ENCODE peak calls at places on chromosomes 5 and 9, in five cellular contexts. One of them, this sample, is unnamed.

GRCh38 chr9:68851657-68852056 is 146.6 kb downstream of the PIP5K1B start:
- DNase-seq in colonic mucosa: no peak
- DNase-seq in K562: no peak
- DNase-seq in upper lobe of left lung: no peak
- DNase-seq in upper lobe of right lung: no peak
- DNase-seq in this sample: no peak

GRCh38 chr5:1762121-1762877 is 37.3 kb downstream of the MRPL36 start:
- DNase-seq in colonic mucosa: no peak
- DNase-seq in upper lobe of right lung: peak; percentile 46
- DNase-seq in K562: no peak
- DNase-seq in upper lobe of left lung: no peak
- DNase-seq in this sample: no peak

GRCh38 chr5:16160706-16161105 is 18.9 kb downstream of the MARCHF11 start:
- DNase-seq in upper lobe of right lung: no peak
- DNase-seq in upper lobe of left lung: no peak
- DNase-seq in K562: peak; percentile 72
- DNase-seq in colonic mucosa: peak; percentile 39
- DNase-seq in this sample: no peak

GRCh38 chr9:266228-266627 is 51.6 kb downstream of the DOCK8 start:
- DNase-seq in colonic mucosa: no peak
- DNase-seq in upper lobe of right lung: no peak
- DNase-seq in upper lobe of left lung: no peak
- DNase-seq in K562: no peak
- DNase-seq in this sample: no peak

GRCh38 chr9:126722252-126722921 is 82.5 kb upstream of the ZBTB43 start:
- DNase-seq in K562: peak; percentile 85
- DNase-seq in upper lobe of right lung: peak; percentile 95
- DNase-seq in upper lobe of left lung: peak; percentile 95
- DNase-seq in colonic mucosa: peak; percentile 78
- DNase-seq in this sample: peak; percentile 36

GRCh38 chr5:79346420-79346824 is 110.5 kb downstream of the JMY start:
- DNase-seq in upper lobe of left lung: no peak
- DNase-seq in colonic mucosa: no peak
- DNase-seq in upper lobe of right lung: no peak
- DNase-seq in K562: peak; percentile 65
- DNase-seq in this sample: no peak

GRCh38 chr5:75756191-75756590 is 39.0 kb upstream of the POC5 start:
- DNase-seq in colonic mucosa: no peak
- DNase-seq in upper lobe of right lung: no peak
- DNase-seq in K562: no peak
- DNase-seq in upper lobe of left lung: no peak
- DNase-seq in this sample: no peak

GRCh38 chr9:116798521-116798920 is 111.4 kb downstream of the TRIM32 start:
- DNase-seq in colonic mucosa: no peak
- DNase-seq in upper lobe of right lung: no peak
- DNase-seq in K562: no peak
- DNase-seq in upper lobe of left lung: no peak
- DNase-seq in this sample: no peak

GRCh38 chr5:120124961-120125360 is 339.1 kb upstream of the PRR16 start:
- DNase-seq in upper lobe of left lung: no peak
- DNase-seq in colonic mucosa: no peak
- DNase-seq in upper lobe of right lung: no peak
- DNase-seq in K562: no peak
- DNase-seq in this sample: no peak

DNA sequence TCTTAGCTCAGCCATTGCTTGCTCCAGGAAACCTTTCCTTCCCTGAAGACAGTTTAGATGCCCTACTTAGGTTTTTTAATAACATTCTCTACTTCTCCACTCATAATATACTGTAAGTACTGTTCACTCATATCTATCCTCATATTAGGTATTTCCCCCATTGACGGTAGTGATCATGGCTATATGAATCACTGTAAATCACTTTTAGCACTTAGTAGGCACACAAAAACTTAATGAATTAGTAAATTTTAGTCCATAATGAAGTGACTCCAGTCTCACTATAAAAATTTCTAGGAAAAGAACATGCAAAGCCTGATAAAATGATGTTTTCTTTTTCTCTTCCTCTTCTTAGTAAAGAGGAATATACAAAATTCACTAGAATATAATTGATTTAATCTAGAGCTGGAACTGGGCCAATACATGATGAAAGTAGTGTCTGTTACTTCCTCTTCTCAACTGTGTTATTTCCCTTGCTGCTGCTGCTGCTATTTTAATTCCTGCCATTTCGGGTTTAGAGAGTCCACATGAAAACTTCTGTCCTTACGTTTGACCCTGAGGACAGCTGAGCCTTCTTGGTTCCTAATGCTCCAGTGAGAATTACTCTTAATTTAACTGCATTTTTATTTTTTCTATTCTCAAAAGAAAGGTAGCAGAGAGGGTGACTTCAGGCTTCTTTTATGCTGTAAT is 73.5 kb downstream of the LNPEP start:
- DNase-seq in upper lobe of left lung: no peak
- DNase-seq in upper lobe of right lung: no peak
- DNase-seq in colonic mucosa: no peak
- DNase-seq in K562: peak; percentile 40
- DNase-seq in this sample: no peak
- H3K27ac ChIP-seq in upper lobe of left lung: no peak overlapping the region
- H3K27ac ChIP-seq in upper lobe of right lung: peak overlapping the region; percentile 31
- H3K27ac ChIP-seq in colonic mucosa: no peak overlapping the region
- H3K27ac ChIP-seq in K562: peak overlapping the region; percentile 69
- H3K27ac ChIP-seq in this sample: no peak overlapping the region

GRCh38 chr9:109454041-109454440 is 44.1 kb downstream of the PTPN3 start:
- DNase-seq in upper lobe of left lung: no peak
- DNase-seq in K562: no peak
- DNase-seq in upper lobe of right lung: no peak
- DNase-seq in colonic mucosa: no peak
- DNase-seq in this sample: no peak

GRCh38 chr9:109451311-109452025 is 46.6 kb downstream of the PTPN3 start:
- DNase-seq in upper lobe of left lung: no peak
- DNase-seq in K562: no peak
- DNase-seq in upper lobe of right lung: no peak
- DNase-seq in colonic mucosa: no peak
- DNase-seq in this sample: no peak

GRCh38 chr9:109454601-109455155 is 43.4 kb downstream of the PTPN3 start:
- DNase-seq in colonic mucosa: no peak
- DNase-seq in upper lobe of right lung: no peak
- DNase-seq in upper lobe of left lung: no peak
- DNase-seq in K562: no peak
- DNase-seq in this sample: no peak

GRCh38 chr9:109453210-109453842 is 44.8 kb downstream of the PTPN3 start:
- DNase-seq in upper lobe of left lung: no peak
- DNase-seq in colonic mucosa: no peak
- DNase-seq in K562: no peak
- DNase-seq in upper lobe of right lung: no peak
- DNase-seq in this sample: no peak

GRCh38 chr9:109452761-109453160 is 45.3 kb downstream of the PTPN3 start:
- DNase-seq in colonic mucosa: no peak
- DNase-seq in K562: no peak
- DNase-seq in upper lobe of right lung: no peak
- DNase-seq in upper lobe of left lung: no peak
- DNase-seq in this sample: no peak
- H3K27ac ChIP-seq in colonic mucosa: no peak overlapping the region
- H3K27ac ChIP-seq in K562: no peak overlapping the region
- H3K27ac ChIP-seq in upper lobe of right lung: no peak overlapping the region
- H3K27ac ChIP-seq in upper lobe of left lung: no peak overlapping the region
- H3K27ac ChIP-seq in this sample: peak overlapping the region; percentile 40

DNA sequence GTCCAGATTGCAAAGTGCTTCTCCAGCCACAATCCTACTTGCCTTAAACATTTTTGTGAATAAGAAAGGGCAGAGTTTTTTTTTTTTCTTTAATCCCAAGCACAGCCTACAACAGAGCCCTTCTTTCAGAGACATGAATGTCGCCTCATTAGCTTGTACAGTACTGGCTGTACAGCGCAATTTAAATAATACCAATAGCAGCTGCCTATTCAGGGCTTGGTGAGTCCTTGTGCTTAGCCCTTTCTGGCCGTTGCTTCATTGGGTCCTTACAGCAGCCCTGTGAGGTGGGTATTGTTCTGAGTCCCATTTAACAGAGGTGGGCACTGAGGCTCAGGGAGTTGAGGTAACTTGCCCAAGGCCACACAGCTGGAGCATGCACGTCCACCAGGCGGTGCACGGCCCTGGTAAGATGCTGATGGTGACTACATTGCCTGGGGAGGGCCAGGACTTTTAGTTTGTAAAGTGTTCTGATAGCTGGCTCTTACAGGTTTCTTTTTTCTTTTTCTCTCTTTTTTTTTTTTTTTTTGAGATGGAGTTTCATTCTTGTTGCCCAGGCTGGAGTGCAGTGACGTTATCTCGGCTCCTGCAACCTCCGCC is 23.2 kb downstream of the NDST1 start:
- DNase-seq in K562: no peak
- DNase-seq in upper lobe of right lung: no peak
- DNase-seq in colonic mucosa: no peak
- DNase-seq in upper lobe of left lung: no peak
- DNase-seq in this sample: no peak
- H3K27ac ChIP-seq in K562: no peak overlapping the region
- H3K27ac ChIP-seq in upper lobe of right lung: no peak overlapping the region
- H3K27ac ChIP-seq in colonic mucosa: no peak overlapping the region
- H3K27ac ChIP-seq in upper lobe of left lung: no peak overlapping the region
- H3K27ac ChIP-seq in this sample: no peak overlapping the region

DNA sequence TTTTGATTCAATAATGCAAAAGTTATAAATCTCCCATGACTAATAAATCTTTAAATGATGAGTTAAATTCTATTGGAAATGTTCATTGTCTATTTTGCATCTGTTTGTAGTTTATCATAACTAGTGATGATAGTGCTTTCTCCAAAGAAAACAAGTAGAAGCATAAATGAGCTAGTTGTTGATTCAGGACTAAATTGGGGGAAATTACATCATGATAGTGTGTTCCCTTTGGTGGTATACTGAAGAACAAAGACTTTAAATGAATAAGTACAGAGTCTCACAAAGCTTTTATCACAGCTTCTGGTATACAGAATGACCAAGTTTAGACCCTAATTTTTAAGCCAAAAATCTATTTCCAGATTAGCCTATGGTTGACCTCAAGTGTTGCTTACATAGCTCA is 173.8 kb downstream of the MCTP1 start:
- DNase-seq in upper lobe of left lung: no peak
- DNase-seq in upper lobe of right lung: no peak
- DNase-seq in K562: no peak
- DNase-seq in colonic mucosa: no peak
- DNase-seq in this sample: no peak
- H3K27ac ChIP-seq in upper lobe of left lung: no peak overlapping the region
- H3K27ac ChIP-seq in upper lobe of right lung: no peak overlapping the region
- H3K27ac ChIP-seq in K562: no peak overlapping the region
- H3K27ac ChIP-seq in colonic mucosa: no peak overlapping the region
- H3K27ac ChIP-seq in this sample: no peak overlapping the region

GRCh38 chr9:128139621-128140020 is 9.6 kb upstream of the LCN2 start:
- DNase-seq in K562: no peak
- DNase-seq in upper lobe of right lung: no peak
- DNase-seq in upper lobe of left lung: no peak
- DNase-seq in colonic mucosa: no peak
- DNase-seq in this sample: no peak
- H3K27ac ChIP-seq in K562: no peak overlapping the region
- H3K27ac ChIP-seq in upper lobe of right lung: no peak overlapping the region
- H3K27ac ChIP-seq in upper lobe of left lung: no peak overlapping the region
- H3K27ac ChIP-seq in colonic mucosa: no peak overlapping the region
- H3K27ac ChIP-seq in this sample: no peak overlapping the region

GRCh38 chr5:2762744-2763532 is 11.5 kb upstream of the IRX2 start:
- DNase-seq in upper lobe of right lung: no peak
- DNase-seq in upper lobe of left lung: no peak
- DNase-seq in colonic mucosa: no peak
- DNase-seq in K562: no peak
- DNase-seq in this sample: no peak
- H3K27ac ChIP-seq in upper lobe of right lung: no peak overlapping the region
- H3K27ac ChIP-seq in upper lobe of left lung: no peak overlapping the region
- H3K27ac ChIP-seq in colonic mucosa: no peak overlapping the region
- H3K27ac ChIP-seq in K562: no peak overlapping the region
- H3K27ac ChIP-seq in this sample: no peak overlapping the region

DNA sequence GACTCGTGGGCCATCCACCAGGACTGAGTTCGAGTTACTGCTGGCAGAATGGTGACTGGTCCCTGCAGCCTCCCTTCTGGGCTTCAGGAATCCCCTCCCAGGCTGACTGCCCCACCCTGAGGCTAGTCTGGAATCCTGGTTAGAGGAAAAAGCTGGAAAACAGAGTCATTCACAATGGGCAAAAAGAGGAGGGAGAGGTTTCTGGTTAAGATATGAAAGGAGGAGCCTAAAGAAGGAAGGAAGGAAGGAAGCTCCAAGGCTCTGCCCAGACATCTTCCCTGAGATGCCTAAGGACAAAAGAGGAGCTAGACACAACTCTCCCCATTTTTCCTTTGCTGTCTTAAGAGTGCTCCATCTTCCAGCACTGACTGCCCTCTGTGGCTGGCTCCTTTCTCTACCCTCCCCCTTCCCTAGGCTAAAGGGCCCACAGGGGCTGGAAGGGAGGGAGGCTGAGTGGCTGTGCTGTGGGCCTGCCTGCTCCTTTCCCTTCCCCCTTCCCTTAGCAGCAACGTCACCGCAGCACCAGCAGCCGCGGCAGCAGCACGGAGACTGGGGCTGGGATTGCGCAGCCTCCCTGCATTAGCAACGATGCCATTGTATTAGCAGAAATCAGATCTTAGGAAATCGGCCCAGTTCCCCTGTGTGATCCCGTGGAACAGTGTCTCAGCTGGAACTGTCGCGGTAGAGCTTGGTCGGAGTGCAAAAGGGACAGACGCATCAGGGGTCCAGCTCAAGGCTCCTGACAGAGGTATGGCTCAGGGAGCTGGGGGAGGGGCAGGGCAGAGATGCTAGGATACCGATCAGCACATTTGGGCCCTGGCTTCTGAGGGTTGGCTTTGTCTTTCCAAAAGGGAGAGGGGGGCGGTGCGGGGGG is 48.7 kb downstream of the RUSC2 start:
- DNase-seq in colonic mucosa: peak; percentile 40
- DNase-seq in upper lobe of left lung: peak; percentile 86
- DNase-seq in upper lobe of right lung: peak; percentile 83
- DNase-seq in K562: no peak
- DNase-seq in this sample: peak; percentile 79
- H3K27ac ChIP-seq in colonic mucosa: peak overlapping the region; percentile 74
- H3K27ac ChIP-seq in upper lobe of left lung: peak overlapping the region; percentile 66
- H3K27ac ChIP-seq in upper lobe of right lung: peak overlapping the region; percentile 80
- H3K27ac ChIP-seq in K562: no peak overlapping the region
- H3K27ac ChIP-seq in this sample: peak overlapping the region; percentile 94

DNA sequence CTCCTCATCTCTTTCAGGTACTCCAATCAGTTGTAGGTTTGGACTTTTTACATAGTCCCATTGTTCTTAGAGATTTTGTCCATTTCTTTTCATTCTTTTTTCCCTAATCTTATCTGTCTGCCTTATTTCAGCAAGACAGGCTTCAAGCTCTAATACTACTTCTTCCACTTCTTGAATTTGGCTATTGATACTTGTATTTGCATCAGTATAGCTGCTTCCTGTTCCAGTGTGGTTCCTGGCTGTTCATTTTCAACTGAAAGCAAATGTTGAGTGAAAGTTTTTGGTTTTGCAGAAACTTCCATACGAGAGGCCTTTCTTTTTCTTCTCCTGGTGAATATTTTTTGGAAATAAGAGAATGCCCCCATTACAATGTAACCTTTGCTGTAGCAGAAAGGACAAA is 12.0 kb upstream of the IFNA1 start:
- DNase-seq in K562: no peak
- DNase-seq in colonic mucosa: no peak
- DNase-seq in upper lobe of right lung: no peak
- DNase-seq in upper lobe of left lung: no peak
- DNase-seq in this sample: no peak
- H3K27ac ChIP-seq in K562: no peak overlapping the region
- H3K27ac ChIP-seq in colonic mucosa: no peak overlapping the region
- H3K27ac ChIP-seq in upper lobe of right lung: no peak overlapping the region
- H3K27ac ChIP-seq in upper lobe of left lung: no peak overlapping the region
- H3K27ac ChIP-seq in this sample: no peak overlapping the region

GRCh38 chr5:135309391-135310327 is 89.4 kb downstream of the MACROH2A1 start:
- DNase-seq in upper lobe of right lung: no peak
- DNase-seq in K562: no peak
- DNase-seq in upper lobe of left lung: no peak
- DNase-seq in colonic mucosa: no peak
- DNase-seq in this sample: no peak
- H3K27ac ChIP-seq in upper lobe of right lung: no peak overlapping the region
- H3K27ac ChIP-seq in K562: no peak overlapping the region
- H3K27ac ChIP-seq in upper lobe of left lung: no peak overlapping the region
- H3K27ac ChIP-seq in colonic mucosa: no peak overlapping the region
- H3K27ac ChIP-seq in this sample: no peak overlapping the region

This sample was measured in caudate nucleus.